ENCODE peak calls at places on chromosomes 12 and 14, in seven cellular contexts. W is choroid plexus epithelial cell, V is ovary, N is cardiac muscle cell, S is fibroblast of pulmonary artery, X is A549, B is transverse colon. Z is an unnamed sample.

GRCh38 chr14:99257122-99257672 is 14.8 kb downstream of the BCL11B start:
- DNase-seq in X (no peak), S (no peak), V (no peak), W (no peak), N (no peak), B (no peak), Z (no peak)

GRCh38 chr12:23424685-23425084 is 524.8 kb downstream of the SOX5 start:
- DNase-seq in S (no peak), B (no peak), V (no peak), N (no peak), W (no peak), X (no peak), Z (no peak)

GRCh38 chr12:31355747-31356107 is 29.8 kb upstream of the SINHCAF start:
- DNase-seq in B (no peak), V (no peak), N (no peak), W (no peak), S (no peak), X (no peak), Z (no peak)

GRCh38 chr12:27179399-27180214 is 64.5 kb upstream of the STK38L start:
- DNase-seq in V (no peak), X (peak), B (no peak), S (peak), N (peak), W (peak), Z (no peak)

GRCh38 chr12:107917912-107918800 is 143.7 kb downstream of the ASCL4 start:
- DNase-seq in X (peak), N (peak), W (peak), B (no peak), V (no peak), S (peak), Z (no peak)

GRCh38 chr14:77979666-77980351 is 179.9 kb downstream of the ADCK1 start:
- DNase-seq in W (no peak), S (no peak), X (peak), N (no peak), B (no peak), V (no peak), Z (no peak)

GRCh38 chr12:132033627-132034026 is 83.9 kb downstream of the EP400 start:
- DNase-seq in N (no peak), B (no peak), X (no peak), V (no peak), W (no peak), S (no peak), Z (no peak)

GRCh38 chr12:107513184-107513583 is 172.4 kb upstream of the PWP1 start:
- DNase-seq in V (no peak), S (no peak), X (no peak), B (no peak), N (no peak), W (no peak), Z (no peak)

GRCh38 chr14:95483843-95484165 is 32.6 kb downstream of the SYNE3 start:
- DNase-seq in W (no peak), X (no peak), V (no peak), N (no peak), B (no peak), S (no peak), Z (no peak)

GRCh38 chr14:61870163-61870562 is 107.9 kb downstream of the SNAPC1 start:
- DNase-seq in N (no peak), B (no peak), X (no peak), S (no peak), V (no peak), W (no peak), Z (no peak)

GRCh38 chr14:36521598-36522345 is 1.7 kb upstream of the NKX2-1 start:
- DNase-seq in S (no peak), W (no peak), B (no peak), V (no peak), N (no peak), X (no peak), Z (no peak)

GRCh38 chr14:50099335-50099734 is 17.0 kb downstream of the VCPKMT start:
- DNase-seq in B (peak), N (no peak), V (no peak), X (no peak), W (no peak), S (no peak), Z (no peak)

GRCh38 chr12:116797885-116798284 is 59.8 kb downstream of the RNFT2 start:
- DNase-seq in B (no peak), S (no peak), W (no peak), V (no peak), X (no peak), N (no peak), Z (no peak)

GRCh38 chr14:37376944-37377609 is 179.3 kb downstream of the MIPOL1 start:
- DNase-seq in X (no peak), B (no peak), V (no peak), W (no peak), N (no peak), S (no peak), Z (no peak)

GRCh38 chr12:2374092-2374740 is 321.4 kb downstream of the CACNA1C start:
- DNase-seq in B (no peak), W (no peak), N (no peak), X (no peak), V (no peak), S (no peak), Z (no peak)

GRCh38 chr14:75452900-75453816 is 25.3 kb downstream of the JDP2 start:
- DNase-seq in V (peak), X (peak), S (peak), N (peak), W (peak), B (peak), Z (peak)

GRCh38 chr14:69543341-69544249 is 31.1 kb downstream of the CCDC177 start:
- DNase-seq in V (no peak), N (peak), B (peak), W (peak), S (peak), X (peak), Z (peak)

GRCh38 chr12:75389706-75390105 is 1.2 kb upstream of the GLIPR1L2 start:
- DNase-seq in X (no peak), N (no peak), B (no peak), W (no peak), S (no peak), V (no peak), Z (no peak)

GRCh38 chr12:41092115-41092514 is 96.0 kb upstream of the PDZRN4 start:
- DNase-seq in W (no peak), V (no peak), N (no peak), B (no peak), S (no peak), X (no peak), Z (no peak)

GRCh38 chr14:105137481-105138020 is 31.0 kb downstream of the JAG2 start:
- DNase-seq in N (no peak), X (no peak), B (no peak), V (no peak), W (no peak), S (no peak), Z (no peak)

GRCh38 chr14:101960225-101960624 is 4.1 kb upstream of the DYNC1H1 start:
- DNase-seq in S (peak), B (no peak), N (peak), V (no peak), W (no peak), X (no peak), Z (no peak)

GRCh38 chr14:94690896-94691657 is 78.8 kb downstream of the GSC start:
- DNase-seq in X (no peak), W (no peak), V (no peak), B (no peak), S (no peak), N (no peak), Z (no peak)

GRCh38 chr14:88995437-88996198 is 171.2 kb downstream of the TTC8 start:
- DNase-seq in W (peak), S (peak), X (peak), V (no peak), N (peak), B (no peak), Z (no peak)

GRCh38 chr12:48334807-48335206 is 15.9 kb downstream of the ZNF641 start:
- DNase-seq in B (no peak), S (no peak), N (no peak), W (no peak), V (no peak), X (no peak), Z (no peak)

GRCh38 chr12:117599849-117600248 is 238.4 kb upstream of the NOS1 start:
- DNase-seq in V (no peak), W (no peak), X (no peak), N (no peak), B (no peak), S (no peak), Z (no peak)

GRCh38 chr14:80653951-80654350 is 287.6 kb downstream of the CEP128 start:
- DNase-seq in W (no peak), V (no peak), N (no peak), B (no peak), S (no peak), X (no peak), Z (no peak)

GRCh38 chr12:93497456-93497855 is 30.1 kb downstream of the MRPL42 start:
- DNase-seq in S (no peak), B (no peak), N (no peak), X (no peak), V (no peak), W (no peak), Z (no peak)

GRCh38 chr12:38898001-38898684 is 7.2 kb downstream of the CPNE8 start:
- DNase-seq in X (no peak), S (no peak), V (no peak), B (no peak), N (peak), W (peak), Z (no peak)

GRCh38 chr12:124565071-124565491 is 2.3 kb downstream of the NCOR2 start:
- DNase-seq in S (no peak), B (no peak), V (no peak), N (no peak), X (no peak), W (no peak), Z (peak)

GRCh38 chr14:91417983-91418386 is 365 bp upstream of the CCDC88C start:
- DNase-seq in N (peak), X (peak), S (no peak), W (no peak), B (peak), V (no peak), Z (peak)

GRCh38 chr12:52867636-52868035 is 18.8 kb upstream of the KRT78 start:
- DNase-seq in X (peak), B (peak), S (no peak), V (no peak), N (no peak), W (no peak), Z (peak)

GRCh38 chr12:989751-990278 is 1.2 kb upstream of the ERC1 start:
- DNase-seq in X (peak), B (peak), V (peak), W (peak), N (peak), S (peak), Z (peak)

GRCh38 chr14:80678436-80678835 is 263.1 kb downstream of the CEP128 start:
- DNase-seq in W (peak), V (no peak), N (no peak), B (no peak), X (no peak), S (peak), Z (no peak)

GRCh38 chr14:69358233-69358963 is 39.7 kb downstream of the ERH start:
- DNase-seq in V (no peak), S (no peak), W (no peak), B (no peak), X (no peak), N (no peak), Z (no peak)

GRCh38 chr12:30725739-30726138 is 29.0 kb downstream of the CAPRIN2 start:
- DNase-seq in S (peak), N (peak), V (no peak), X (peak), B (no peak), W (peak), Z (no peak)

GRCh38 chr12:25811656-25812126 is 146.8 kb upstream of the RASSF8 start:
- DNase-seq in B (no peak), N (peak), X (peak), W (peak), V (no peak), S (peak), Z (no peak)

GRCh38 chr12:69189378-69189978 is 49.9 kb upstream of the CPSF6 start:
- DNase-seq in V (no peak), N (no peak), B (no peak), X (peak), W (peak), S (no peak), Z (no peak)

GRCh38 chr12:4089147-4089606 is 184.4 kb upstream of the CCND2 start:
- DNase-seq in W (peak), S (no peak), X (no peak), B (no peak), V (no peak), N (no peak), Z (no peak)

DNA sequence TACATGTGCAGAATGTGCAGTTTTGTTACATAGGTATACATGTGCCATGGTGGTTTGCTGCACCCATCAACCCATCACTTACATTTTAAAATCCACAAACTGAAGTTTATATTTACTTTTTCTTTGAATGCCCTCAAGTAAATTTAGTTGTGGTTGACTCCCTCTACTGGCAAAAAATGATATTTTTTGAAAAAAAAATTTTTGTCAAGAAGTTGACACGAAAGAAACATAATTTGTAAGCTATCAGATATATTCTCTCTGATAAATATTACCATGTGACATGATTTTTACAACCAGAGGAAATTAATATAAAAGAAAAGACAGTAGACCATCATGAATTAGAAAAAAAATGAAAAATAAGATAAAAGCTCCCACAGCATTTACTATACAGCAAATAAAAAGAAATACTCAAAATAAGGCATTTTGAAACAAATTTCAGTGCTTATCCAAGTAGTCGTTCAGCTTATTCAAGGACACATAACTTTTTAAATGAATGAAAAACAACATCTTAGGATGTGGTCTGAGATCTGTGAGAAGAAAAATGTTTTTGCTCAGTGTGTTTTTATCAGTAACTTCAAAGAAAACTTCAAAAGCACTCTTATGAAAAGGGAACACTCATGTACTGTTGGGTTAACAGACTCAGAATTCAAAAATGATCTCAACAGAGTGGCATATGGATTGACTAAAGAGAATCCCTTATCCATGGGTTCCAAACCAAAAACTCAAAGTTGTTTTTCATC is 30.0 kb upstream of the GRIP1 start:
- DNase-seq in S (peak), V (no peak), X (no peak), W (peak), N (peak), B (no peak), Z (no peak)
- TF ChIP-seq CTCF in S (peak), V (no peak), X (peak), W (peak), N (peak), B (peak), Z (no peak)

GRCh38 chr14:100827751-100828447 is 2.0 kb downstream of the MEG3 start:
- DNase-seq in W (peak), B (no peak), V (peak), N (peak), X (no peak), S (peak), Z (no peak)
- H3K4me3 ChIP-seq in W (peak), B (no peak), V (peak), N (no peak), X (no peak), S (peak), Z (peak)

GRCh38 chr12:21392384-21392783 is 19.7 kb downstream of the IAPP start:
- DNase-seq in V (no peak), S (no peak), N (no peak), X (no peak), W (no peak), B (no peak), Z (no peak)
- TF ChIP-seq CTCF in V (no peak), S (no peak), N (no peak), X (no peak), W (no peak), B (no peak), Z (no peak)

DNA sequence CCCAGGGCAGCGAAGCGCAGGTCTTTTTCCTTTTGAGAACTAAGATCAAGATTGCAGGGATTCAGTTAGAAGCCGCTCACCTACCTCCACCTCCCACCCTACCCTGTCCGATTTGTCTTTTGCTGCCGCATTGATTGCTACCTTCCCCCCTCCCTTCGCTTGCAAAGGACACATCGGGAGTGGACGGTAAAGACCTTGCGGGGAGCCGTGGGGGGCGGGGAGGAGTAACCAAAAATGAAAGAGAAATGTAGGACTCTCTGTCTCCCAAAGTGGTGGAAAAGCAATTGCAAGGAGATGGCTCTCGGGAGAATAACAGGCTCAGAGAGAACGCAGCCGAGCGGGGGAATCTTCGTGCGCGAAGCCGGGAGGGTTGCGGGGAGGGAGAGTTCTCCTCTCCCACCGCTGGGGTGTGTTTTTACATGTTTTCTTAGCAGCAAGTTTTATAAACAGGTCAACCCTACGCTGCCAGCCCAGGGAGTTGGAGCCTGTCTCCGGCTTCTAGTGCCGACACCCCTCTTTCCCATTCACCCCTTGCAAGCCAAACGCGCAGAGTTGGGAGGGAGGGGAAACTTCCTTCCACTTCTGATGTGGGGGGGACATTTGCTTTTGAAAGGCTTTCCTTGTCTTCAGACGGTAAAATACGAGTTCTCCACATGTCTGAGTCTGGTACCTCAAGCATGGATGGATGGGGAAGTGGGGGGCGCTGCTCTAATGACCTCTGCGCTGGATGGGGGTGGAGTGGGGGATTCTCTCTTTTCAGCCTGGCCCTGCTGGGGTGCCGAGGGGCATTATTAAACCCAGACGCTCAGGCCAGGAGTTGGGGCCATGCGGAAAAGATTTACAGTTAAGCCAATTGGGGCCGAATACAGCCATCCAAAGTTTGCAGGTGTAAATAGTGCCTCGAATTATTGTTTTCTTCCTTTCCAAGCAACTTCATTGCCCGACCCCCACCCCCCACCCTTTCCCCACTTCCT is 8.9 kb upstream of the TBX3 start:
- DNase-seq in V (no peak), W (no peak), N (no peak), S (no peak), X (no peak), B (no peak), Z (peak)
- H3K4me3 ChIP-seq in V (peak), W (peak), N (peak), S (peak), X (no peak), B (peak), Z (peak)

DNA sequence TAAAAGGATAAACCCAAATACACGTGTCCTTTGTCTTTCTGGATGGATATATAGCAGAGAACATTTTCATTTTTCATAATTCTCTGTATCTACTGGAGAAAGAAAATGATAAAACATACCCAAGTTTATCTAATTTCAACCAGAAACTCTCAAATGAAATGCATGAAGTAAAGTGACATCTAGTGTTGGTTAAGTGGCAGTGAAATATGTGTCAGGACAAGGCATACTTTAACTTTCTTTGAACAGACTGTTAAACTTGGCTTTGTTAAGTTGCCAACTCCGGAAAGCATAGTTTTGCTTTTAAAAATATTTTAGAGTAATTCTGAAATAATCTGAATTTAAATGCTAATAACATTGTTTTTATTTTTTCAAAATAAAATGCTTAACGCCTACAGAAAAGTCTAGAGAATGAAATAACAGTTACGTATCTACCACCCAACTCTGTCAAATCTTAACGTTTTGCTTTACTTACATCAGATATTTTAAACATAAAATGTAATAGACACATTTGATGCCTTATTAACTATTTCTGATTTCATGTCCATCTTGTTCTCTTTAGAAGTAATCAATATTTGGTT is 25.2 kb upstream of the NTN4 start:
- DNase-seq in V (no peak), S (peak), X (peak), W (peak), N (peak), B (no peak), Z (no peak)
- TF ChIP-seq CTCF in V (peak), S (peak), X (peak), W (peak), N (peak), B (peak), Z (peak)

GRCh38 chr14:103317976-103318580 is 16.0 kb upstream of the EIF5 start:
- DNase-seq in V (no peak), S (no peak), N (no peak), W (no peak), B (no peak), X (no peak), Z (no peak)
- H3K4me3 ChIP-seq in V (no peak), S (no peak), N (no peak), W (no peak), B (no peak), X (no peak), Z (no peak)